ENCODE peak calls at places on chromosomes 13 and 19, in six cellular contexts. C is PC-9, K is psoas muscle, Y is transverse colon, L is IMR-90, T is heart left ventricle. D is an unnamed sample.

GRCh38 chr19:34182125-34182524 is 9.8 kb downstream of the LSM14A start:
- DNase-seq in C (no peak), K (no peak), Y (no peak), L (no peak), T (no peak), D (no peak)

GRCh38 chr13:73938375-73939070 is 195.7 kb downstream of the KLF12 start:
- DNase-seq in C (peak), K (no peak), Y (no peak), L (peak), T (no peak), D (no peak)

GRCh38 chr13:85864963-85865530 is 65.8 kb upstream of the SLITRK6 start:
- DNase-seq in C (no peak), K (no peak), Y (no peak), L (peak), T (no peak), D (no peak)

GRCh38 chr13:101523732-101524131 is 71.3 kb downstream of the ITGBL1 start:
- DNase-seq in C (no peak), K (no peak), Y (no peak), L (peak), T (no peak), D (no peak)

GRCh38 chr19:34664870-34665269 is 12.1 kb downstream of the SCGB2B2 start:
- DNase-seq in C (no peak), K (no peak), Y (no peak), L (no peak), T (no peak), D (no peak)

GRCh38 chr13:99227909-99228688 is 27.4 kb downstream of the UBAC2 start:
- DNase-seq in C (no peak), K (peak), Y (no peak), L (no peak), T (no peak), D (no peak)

GRCh38 chr19:5877869-5878268 is 7.5 kb upstream of the FUT5 start:
- DNase-seq in C (no peak), K (no peak), Y (no peak), L (no peak), T (no peak), D (no peak)

GRCh38 chr13:90867336-90867683 is 480.2 kb upstream of the MIR17HG start:
- DNase-seq in C (peak), K (peak), Y (peak), L (peak), T (peak), D (peak)

GRCh38 chr19:51695088-51695487 is 2.0 kb downstream of the SPACA6 start:
- DNase-seq in C (no peak), K (no peak), Y (no peak), L (no peak), T (no peak), D (no peak)

GRCh38 chr19:7013678-7014077 is 7.6 kb downstream of the MBD3L2B start:
- DNase-seq in C (no peak), K (no peak), Y (no peak), L (no peak), T (no peak), D (peak)

GRCh38 chr19:58351996-58352755 is 1.1 kb downstream of the A1BG start:
- DNase-seq in C (no peak), K (no peak), Y (no peak), L (no peak), T (no peak), D (no peak)

GRCh38 chr13:111049791-111050538 is 65.1 kb upstream of the ARHGEF7 start:
- DNase-seq in C (peak), K (no peak), Y (no peak), L (no peak), T (peak), D (peak)

GRCh38 chr19:16849168-16849567 is 20.0 kb downstream of the SIN3B start:
- DNase-seq in C (no peak), K (no peak), Y (peak), L (peak), T (no peak), D (no peak)

GRCh38 chr19:10784257-10784656 is 51.8 kb downstream of the TMED1 start:
- DNase-seq in C (no peak), K (no peak), Y (peak), L (no peak), T (peak), D (peak)

GRCh38 chr19:33639034-33639681 is 17.4 kb downstream of the CHST8 start:
- DNase-seq in C (no peak), K (no peak), Y (no peak), L (no peak), T (no peak), D (no peak)

GRCh38 chr13:97114696-97115095 is 107.4 kb upstream of the MBNL2 start:
- DNase-seq in C (no peak), K (no peak), Y (no peak), L (no peak), T (no peak), D (no peak)

GRCh38 chr13:114011226-114011625 is 37.4 kb upstream of the C13orf46 start:
- DNase-seq in C (no peak), K (peak), Y (no peak), L (no peak), T (no peak), D (no peak)

GRCh38 chr19:6890421-6890913 is 3.1 kb downstream of the ADGRE1 start:
- DNase-seq in C (no peak), K (no peak), Y (no peak), L (no peak), T (no peak), D (no peak)

GRCh38 chr13:23456437-23456836 is 22.9 kb upstream of the SACS start:
- DNase-seq in C (no peak), K (no peak), Y (no peak), L (peak), T (no peak), D (no peak)

GRCh38 chr19:5492813-5493409 is 37.7 kb downstream of the ZNRF4 start:
- DNase-seq in C (no peak), K (no peak), Y (no peak), L (no peak), T (no peak), D (no peak)

GRCh38 chr13:94344126-94344863 is 135.2 kb downstream of the DCT start:
- DNase-seq in C (no peak), K (no peak), Y (no peak), L (peak), T (no peak), D (no peak)

GRCh38 chr13:84358601-84359000 is 476.3 kb upstream of the SLITRK1 start:
- DNase-seq in C (no peak), K (no peak), Y (no peak), L (no peak), T (no peak), D (no peak)

GRCh38 chr19:30519607-30520205 is 147.5 kb downstream of the ZNF536 start:
- DNase-seq in C (no peak), K (no peak), Y (no peak), L (no peak), T (no peak), D (no peak)

GRCh38 chr19:41595890-41596280 is 19.9 kb downstream of the CEACAM21 start:
- DNase-seq in C (no peak), K (no peak), Y (no peak), L (no peak), T (no peak), D (no peak)

GRCh38 chr19:44951179-44952159 is 3.7 kb upstream of the CLPTM1 start:
- DNase-seq in C (peak), K (peak), Y (peak), L (peak), T (peak), D (peak)

GRCh38 chr19:6276447-6276846 is 3.3 kb downstream of the MLLT1 start:
- DNase-seq in C (no peak), K (peak), Y (peak), L (peak), T (no peak), D (peak)

GRCh38 chr13:87128006-87128405 is 543.2 kb upstream of the SLITRK5 start:
- DNase-seq in C (no peak), K (no peak), Y (no peak), L (peak), T (no peak), D (no peak)

GRCh38 chr19:45467115-45467455 is 711 bp upstream of the FOSB start:
- DNase-seq in C (no peak), K (no peak), Y (no peak), L (no peak), T (no peak), D (no peak)

GRCh38 chr19:39515551-39516191 is 732 bp downstream of the SELENOV start:
- DNase-seq in C (no peak), K (no peak), Y (no peak), L (no peak), T (no peak), D (no peak)

GRCh38 chr19:16739546-16739945 is 19.9 kb downstream of the NWD1 start:
- DNase-seq in C (no peak), K (no peak), Y (no peak), L (no peak), T (no peak), D (no peak)

GRCh38 chr13:24274452-24274971 is 34.9 kb upstream of the C1QTNF9 start:
- DNase-seq in C (no peak), K (no peak), Y (peak), L (peak), T (no peak), D (no peak)

GRCh38 chr19:1017115-1017905 is 3.6 kb downstream of the TMEM259 start:
- DNase-seq in C (peak), K (peak), Y (peak), L (no peak), T (no peak), D (no peak)

GRCh38 chr19:51733742-51734522 is 10.1 kb upstream of the HAS1 start:
- DNase-seq in C (no peak), K (no peak), Y (no peak), L (no peak), T (no peak), D (no peak)

GRCh38 chr19:55106591-55106990 is 10.8 kb downstream of the PPP1R12C start:
- DNase-seq in C (no peak), K (peak), Y (no peak), L (no peak), T (no peak), D (no peak)
- TF ChIP-seq CTCF in C (no peak), K (no peak), Y (no peak), L (no peak), T (no peak), D (no peak)

DNA sequence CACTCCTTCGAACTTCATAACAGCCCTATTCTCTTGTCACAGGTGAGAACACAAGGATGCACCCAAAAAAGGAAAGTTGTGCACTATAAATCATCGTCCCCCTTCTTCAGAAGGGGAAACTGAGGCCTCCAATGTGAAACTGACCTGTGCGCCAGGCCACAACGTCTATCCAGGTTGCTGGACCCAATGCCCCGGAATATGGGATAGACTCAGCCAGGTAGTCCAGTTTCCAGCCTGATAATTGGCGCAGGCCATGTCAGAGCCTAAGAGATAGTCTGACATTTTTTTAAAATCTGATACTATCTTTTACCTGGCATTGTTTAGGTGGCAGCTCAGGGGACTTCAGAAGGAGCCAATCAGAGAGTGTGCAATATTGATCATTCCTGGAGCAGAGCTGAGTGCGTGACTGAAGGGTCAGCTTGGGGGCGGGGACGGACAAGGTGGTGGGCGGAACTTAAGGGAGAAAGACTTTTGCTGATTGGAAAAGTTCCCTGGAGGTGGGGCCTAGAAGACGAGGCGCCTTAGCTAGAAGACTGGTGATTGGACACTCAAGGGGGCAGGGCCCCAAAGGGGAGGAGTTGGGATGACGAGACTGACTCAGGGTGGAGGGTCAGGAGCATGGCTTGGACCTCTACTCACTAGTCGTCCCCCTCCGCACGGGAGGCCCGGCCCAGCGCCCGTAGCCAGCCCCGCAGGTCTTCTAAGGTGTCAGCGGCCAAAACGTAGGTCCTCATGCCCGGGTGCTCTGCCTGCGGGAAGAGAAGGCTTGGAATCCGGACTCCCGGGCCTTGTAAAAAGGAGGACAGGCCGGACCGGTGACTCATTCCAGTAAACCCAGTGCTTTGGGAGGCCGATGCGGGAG is 8.5 kb downstream of the PLEKHA4 start:
- DNase-seq in C (no peak), K (no peak), Y (no peak), L (no peak), T (peak), D (peak)
- H3K4me3 ChIP-seq in C (no peak), K (no peak), Y (no peak), L (no peak), T (peak), D (no peak)

GRCh38 chr13:112229992-112230872 is 145.9 kb upstream of the SPACA7 start:
- DNase-seq in C (no peak), K (no peak), Y (no peak), L (no peak), T (no peak), D (no peak)
- H3K27ac ChIP-seq in C (no peak), K (no peak), Y (no peak), L (no peak), T (no peak), D (no peak)

GRCh38 chr13:59842507-59842906 is 321.2 kb downstream of the DIAPH3 start:
- DNase-seq in C (no peak), K (no peak), Y (no peak), L (peak), T (no peak), D (no peak)

GRCh38 chr13:59843040-59843439 is 320.7 kb downstream of the DIAPH3 start:
- DNase-seq in C (no peak), K (no peak), Y (no peak), L (no peak), T (no peak), D (no peak)

GRCh38 chr13:59846845-59847620 is 316.7 kb downstream of the DIAPH3 start:
- DNase-seq in C (no peak), K (no peak), Y (no peak), L (no peak), T (no peak), D (no peak)
- TF ChIP-seq CTCF in C (no peak), K (no peak), Y (no peak), L (no peak), T (no peak), D (no peak)

GRCh38 chr19:28905996-28906395 is 307.0 kb downstream of the UQCRFS1 start:
- DNase-seq in C (no peak), K (no peak), Y (no peak), L (peak), T (no peak), D (no peak)
- H3K4me3 ChIP-seq in C (no peak), K (no peak), Y (no peak), L (no peak), T (no peak), D (no peak)